ENCODE peak calls at places on chromosomes 3 and 15, in ten cellular contexts. Z is fibroblast of lung, Y is neural progenitor cell, W is cardiac fibroblast, S is astrocyte of the spinal cord, B is left ventricle myocardium inferior, Q is K562, G is lower leg skin, O is Caco-2, M is fibroblast of villous mesenchyme. X is an unnamed sample.

GRCh38 chr3:71356272-71356671 is 227.3 kb downstream of the FOXP1 start:
- DNase-seq in B (no peak), Z (no peak), W (no peak), M (no peak), Q (no peak), Y (no peak), G (no peak), O (no peak), S (no peak), X (no peak)

GRCh38 chr3:29720660-29721059 is 439.8 kb downstream of the RBMS3 start:
- DNase-seq in Q (no peak), S (no peak), G (no peak), O (no peak), Y (no peak), M (no peak), Z (no peak), W (no peak), B (no peak), X (no peak)

GRCh38 chr3:195036203-195037016 is 234.5 kb downstream of the XXYLT1 start:
- DNase-seq in M (no peak), G (no peak), Q (no peak), Y (no peak), O (no peak), Z (no peak), W (no peak), B (no peak), S (no peak), X (no peak)

GRCh38 chr3:129840707-129841360 is 52.7 kb downstream of the TMCC1 start:
- DNase-seq in Y (no peak), B (no peak), M (no peak), Q (no peak), G (no peak), S (no peak), O (peak), W (no peak), Z (no peak), X (no peak)

GRCh38 chr15:80609512-80609946 is 85.6 kb upstream of the ABHD17C start:
- DNase-seq in O (no peak), G (no peak), S (no peak), M (peak), Z (peak), B (no peak), Y (no peak), Q (no peak), W (peak), X (no peak)

GRCh38 chr3:32440481-32441350 is 49.1 kb downstream of the CMTM7 start:
- DNase-seq in G (no peak), Z (no peak), S (no peak), B (no peak), Y (no peak), W (no peak), Q (no peak), M (no peak), O (no peak), X (no peak)

GRCh38 chr15:62060116-62060895 is at the start of gene VPS13C:
- DNase-seq in G (peak), B (peak), S (peak), Z (peak), Q (peak), M (peak), O (peak), W (peak), Y (peak), X (peak)

GRCh38 chr15:49808341-49808740 is 187.5 kb downstream of the DTWD1 start:
- DNase-seq in B (no peak), G (no peak), Y (no peak), W (no peak), O (no peak), S (no peak), Z (no peak), M (no peak), Q (no peak), X (no peak)

GRCh38 chr3:118882353-118882947 is 152.2 kb downstream of the IGSF11 start:
- DNase-seq in G (peak), W (peak), Z (peak), Y (peak), S (peak), M (peak), Q (peak), B (peak), O (peak), X (peak)

GRCh38 chr15:29774900-29775299 is 47.4 kb downstream of the TJP1 start:
- DNase-seq in Z (peak), B (no peak), O (no peak), Y (no peak), Q (no peak), M (peak), G (no peak), S (peak), W (peak), X (no peak)

GRCh38 chr3:123347691-123348264 is 101.1 kb downstream of the ADCY5 start:
- DNase-seq in Q (no peak), Y (no peak), G (no peak), O (no peak), Z (no peak), W (no peak), S (no peak), M (no peak), B (no peak), X (no peak)

GRCh38 chr3:29346828-29347227 is 66.0 kb downstream of the RBMS3 start:
- DNase-seq in Q (no peak), G (no peak), B (no peak), Z (peak), W (peak), S (peak), O (no peak), M (peak), Y (no peak), X (no peak)

GRCh38 chr3:30203301-30203700 is 403.1 kb upstream of the TGFBR2 start:
- DNase-seq in S (peak), W (no peak), O (no peak), B (no peak), M (no peak), Z (peak), G (no peak), Y (no peak), Q (no peak), X (no peak)

GRCh38 chr3:23949784-23950183 is 4.7 kb downstream of the NR1D2 start:
- DNase-seq in Z (no peak), W (no peak), S (peak), Q (peak), Y (no peak), M (no peak), G (no peak), O (no peak), B (peak), X (no peak)

GRCh38 chr15:31847961-31848360 is 182.4 kb upstream of the CHRNA7 start:
- DNase-seq in O (no peak), G (no peak), M (no peak), Q (no peak), W (no peak), Y (no peak), B (no peak), S (no peak), Z (no peak), X (no peak)

GRCh38 chr3:177824190-177824786 is 627.0 kb upstream of the TBL1XR1 start:
- DNase-seq in W (peak), O (peak), S (peak), B (peak), M (peak), G (peak), Z (peak), Q (no peak), Y (peak), X (peak)

GRCh38 chr15:62847900-62848489 is 194.6 kb upstream of the TPM1 start:
- DNase-seq in B (peak), W (peak), G (no peak), O (peak), S (peak), Y (peak), Z (peak), M (peak), Q (peak), X (no peak)

GRCh38 chr3:85881833-85882393 is 923.1 kb downstream of the CADM2 start:
- DNase-seq in Z (no peak), B (no peak), Q (no peak), M (no peak), O (no peak), S (no peak), G (no peak), W (no peak), Y (no peak), X (no peak)

GRCh38 chr3:58332575-58333179 is at the start of gene PXK:
- DNase-seq in Y (peak), W (peak), B (peak), M (peak), G (peak), O (peak), S (peak), Z (peak), Q (peak), X (no peak)

GRCh38 chr3:1616715-1617114 is 482.0 kb upstream of the CNTN4 start:
- DNase-seq in S (no peak), Z (no peak), W (no peak), M (no peak), Y (no peak), O (no peak), G (no peak), B (no peak), Q (no peak), X (peak)

GRCh38 chr15:34122771-34123183 is 20.9 kb downstream of the PGBD4 start:
- DNase-seq in S (peak), Y (no peak), Z (peak), M (peak), Q (no peak), O (no peak), W (peak), B (no peak), G (no peak), X (peak)

GRCh38 chr3:87045473-87045872 is 54.5 kb upstream of the VGLL3 start:
- DNase-seq in Q (no peak), B (no peak), G (no peak), M (no peak), O (no peak), Y (no peak), S (no peak), W (no peak), Z (no peak), X (no peak)

GRCh38 chr3:10387881-10388621 is 67.1 kb upstream of the SEC13 start:
- DNase-seq in Y (no peak), S (peak), M (no peak), Q (no peak), O (no peak), Z (peak), G (no peak), B (no peak), W (no peak), X (no peak)

GRCh38 chr15:60713096-60714084 is 234.4 kb upstream of the ICE2 start:
- DNase-seq in W (peak), M (peak), Q (no peak), G (no peak), S (peak), Z (no peak), O (no peak), B (no peak), Y (no peak), X (no peak)

GRCh38 chr3:159548675-159549335 is 439.8 kb upstream of the IL12A start:
- DNase-seq in O (no peak), Q (no peak), M (no peak), S (peak), Y (no peak), G (no peak), Z (peak), B (no peak), W (peak), X (peak)

GRCh38 chr15:39247574-39247973 is 333.3 kb upstream of the THBS1 start:
- DNase-seq in Q (no peak), Z (no peak), S (peak), G (no peak), W (peak), Y (no peak), B (no peak), O (no peak), M (no peak), X (no peak)

GRCh38 chr3:149955449-149955848 is 15.2 kb downstream of the PFN2 start:
- DNase-seq in Y (no peak), O (no peak), B (no peak), S (no peak), Q (no peak), M (no peak), W (no peak), G (no peak), Z (no peak), X (no peak)

GRCh38 chr3:115464036-115464435 is 159.3 kb upstream of the GAP43 start:
- DNase-seq in O (no peak), W (no peak), Z (no peak), Y (no peak), S (no peak), Q (no peak), G (no peak), B (no peak), M (no peak), X (no peak)

GRCh38 chr3:107452436-107452835 is 70.3 kb upstream of the BBX start:
- DNase-seq in W (peak), O (no peak), Z (peak), Y (no peak), S (peak), M (peak), Q (no peak), G (no peak), B (no peak), X (peak)

GRCh38 chr15:74783072-74783807 is 1.4 kb downstream of the CSK start:
- DNase-seq in Y (peak), O (no peak), W (peak), B (no peak), Z (peak), Q (peak), G (no peak), M (peak), S (no peak), X (no peak)

GRCh38 chr3:132231633-132232032 is 85.6 kb upstream of the ACP3 start:
- DNase-seq in O (no peak), Z (peak), B (no peak), Y (no peak), M (peak), G (no peak), S (peak), Q (no peak), W (peak), X (no peak)

GRCh38 chr3:143138948-143139347 is 19.4 kb downstream of the CHST2 start:
- DNase-seq in W (no peak), Y (no peak), G (no peak), M (no peak), Q (no peak), B (no peak), O (no peak), Z (no peak), S (no peak), X (no peak)

GRCh38 chr15:89332446-89332845 is 2.2 kb downstream of the POLG start:
- DNase-seq in Q (peak), M (peak), O (peak), Z (peak), Y (peak), G (no peak), S (peak), B (no peak), W (peak), X (no peak)

GRCh38 chr15:89333011-89333860 is 1.4 kb downstream of the POLG start:
- DNase-seq in Y (no peak), B (no peak), Z (no peak), O (no peak), W (no peak), Q (no peak), G (no peak), M (no peak), S (no peak), X (no peak)

GRCh38 chr15:89335289-89336041 is 841 bp upstream of the POLG start:
- DNase-seq in M (no peak), O (no peak), Y (peak), W (no peak), S (no peak), Q (no peak), G (no peak), Z (no peak), B (no peak), X (no peak)

GRCh38 chr15:89333959-89334509 is 590 bp downstream of the POLG start:
- DNase-seq in W (no peak), Z (no peak), S (no peak), B (no peak), Q (no peak), M (no peak), G (peak), O (no peak), Y (no peak), X (no peak)

GRCh38 chr15:89334510-89335288 is at the start of gene POLG:
- DNase-seq in G (peak), M (peak), O (peak), Y (peak), W (peak), S (peak), Q (peak), B (peak), Z (peak), X (peak)
- TF ChIP-seq CTCF in G (no peak), M (no peak), O (no peak), Y (no peak), W (no peak), S (no peak), Q (peak), B (no peak), Z (no peak), X (no peak)

GRCh38 chr3:39476783-39477182 is 9.3 kb downstream of the MOBP start:
- DNase-seq in Z (no peak), Y (no peak), W (no peak), B (no peak), S (no peak), O (no peak), M (no peak), Q (no peak), G (no peak), X (no peak)
- H3K4me3 ChIP-seq in Z (no peak), Y (no peak), W (no peak), B (no peak), S (no peak), O (no peak), M (no peak), Q (no peak), G (no peak), X (no peak)

GRCh38 chr15:90340345-90340744 is 11.7 kb upstream of the ZNF774 start:
- DNase-seq in G (no peak), Q (peak), W (no peak), O (peak), M (no peak), B (no peak), S (no peak), Z (no peak), Y (no peak), X (no peak)
- TF ChIP-seq CTCF in G (no peak), Q (peak), W (no peak), O (no peak), M (no peak), B (no peak), S (no peak), Z (no peak), Y (no peak), X (no peak)

GRCh38 chr15:70586241-70586640 is 177.1 kb downstream of the UACA start:
- DNase-seq in M (no peak), W (no peak), O (no peak), G (no peak), S (no peak), B (no peak), Z (no peak), Y (no peak), Q (no peak), X (no peak)

GRCh38 chr15:70582143-70582945 is 181.0 kb downstream of the UACA start:
- DNase-seq in S (peak), M (peak), Y (no peak), G (no peak), W (peak), Q (no peak), B (no peak), Z (peak), O (no peak), X (no peak)

GRCh38 chr15:70585707-70586034 is 177.7 kb downstream of the UACA start:
- DNase-seq in O (peak), G (no peak), W (no peak), Q (no peak), S (no peak), B (no peak), Y (no peak), M (no peak), Z (no peak), X (no peak)

GRCh38 chr15:70584441-70584837 is 178.9 kb downstream of the UACA start:
- DNase-seq in Q (no peak), S (no peak), G (no peak), B (no peak), O (no peak), M (no peak), Y (no peak), Z (no peak), W (no peak), X (no peak)

GRCh38 chr15:70584838-70585706 is 178.3 kb downstream of the UACA start:
- DNase-seq in S (peak), B (no peak), W (no peak), Y (peak), G (no peak), O (peak), Q (no peak), Z (peak), M (no peak), X (no peak)
- H3K4me3 ChIP-seq in S (peak), B (peak), W (no peak), Y (peak), G (no peak), O (peak), Q (no peak), Z (no peak), M (peak), X (peak)

DNA sequence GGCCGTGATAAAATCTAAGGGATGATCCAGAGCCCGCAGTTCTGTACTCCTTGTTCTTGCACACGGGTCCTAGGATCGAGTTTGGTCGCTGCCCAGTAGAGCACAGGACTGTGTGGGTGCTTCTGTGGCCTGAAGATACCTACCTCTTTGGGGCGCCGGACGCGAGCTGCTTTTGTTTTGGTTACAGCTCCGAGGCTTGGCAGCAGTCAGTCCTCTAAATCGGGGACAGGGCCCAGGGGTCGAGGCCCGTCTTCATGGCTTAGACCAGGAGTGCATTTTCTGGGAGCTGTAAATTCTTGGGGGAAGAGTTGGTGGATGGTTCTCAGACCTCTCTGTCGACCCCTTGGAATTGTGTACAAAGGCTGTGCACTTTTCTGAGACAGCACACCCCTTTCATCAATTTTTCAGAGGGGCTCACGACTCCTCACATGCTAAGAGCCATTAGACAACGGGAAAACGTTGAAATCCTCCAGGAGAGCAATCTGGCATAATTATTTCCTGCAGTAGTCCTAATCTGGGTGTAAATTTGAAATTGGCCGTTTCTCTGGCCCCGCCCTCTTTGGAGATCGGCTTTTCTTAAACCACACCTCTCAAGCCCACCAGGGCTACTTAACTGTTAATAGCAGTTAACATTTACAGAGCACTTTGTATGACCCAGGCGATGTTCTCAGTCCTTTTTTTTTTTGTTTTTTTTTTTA is 927 bp downstream of the CEP97 start:
- DNase-seq in W (peak), S (peak), B (peak), Z (peak), M (peak), O (peak), G (peak), Y (peak), Q (peak), X (no peak)
- TF ChIP-seq CTCF in W (no peak), S (no peak), B (no peak), Z (no peak), M (no peak), O (no peak), G (no peak), Y (no peak), Q (no peak), X (no peak)

GRCh38 chr15:55992769-55993110 is 672 bp downstream of the NEDD4 start:
- DNase-seq in Q (no peak), Y (no peak), S (no peak), Z (peak), W (no peak), O (no peak), G (no peak), M (peak), B (no peak), X (peak)

GRCh38 chr15:55990071-55990470 is 3.3 kb downstream of the NEDD4 start:
- DNase-seq in W (no peak), S (no peak), M (no peak), Z (no peak), Y (no peak), B (no peak), G (no peak), O (no peak), Q (no peak), X (no peak)

GRCh38 chr15:55991841-55992768 is 1.3 kb downstream of the NEDD4 start:
- DNase-seq in Q (no peak), M (no peak), Z (peak), G (no peak), B (no peak), S (no peak), Y (no peak), W (no peak), O (no peak), X (no peak)

GRCh38 chr15:55990516-55990915 is 2.9 kb downstream of the NEDD4 start:
- DNase-seq in G (no peak), W (no peak), M (no peak), Y (no peak), O (no peak), Q (no peak), S (no peak), Z (no peak), B (no peak), X (no peak)

DNA sequence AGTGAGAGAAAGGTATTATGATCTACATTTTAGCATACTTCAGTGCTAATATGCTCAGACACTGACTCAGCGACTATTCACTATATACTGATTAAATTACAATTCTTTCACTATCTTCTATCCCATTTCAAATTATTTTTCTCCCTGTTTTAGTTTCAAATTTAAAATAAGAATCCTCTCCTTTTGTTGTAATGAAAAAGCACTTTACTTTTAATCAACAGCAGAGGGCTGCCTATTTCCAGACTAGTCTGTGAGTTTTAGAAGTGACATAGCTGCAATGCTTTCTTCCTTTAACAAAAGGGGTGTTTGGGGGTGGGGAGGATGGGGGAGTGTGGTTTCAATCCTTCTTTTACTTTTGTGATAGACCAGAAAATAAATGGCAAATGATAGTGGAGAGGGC is 2.4 kb downstream of the NEDD4 start:
- DNase-seq in Z (peak), G (no peak), M (no peak), Q (no peak), O (no peak), Y (no peak), B (no peak), W (no peak), S (no peak), X (no peak)
- H3K4me3 ChIP-seq in Z (no peak), G (no peak), M (no peak), Q (no peak), O (no peak), Y (peak), B (no peak), W (no peak), S (no peak), X (no peak)

GRCh38 chr15:77784361-77785292 is 151.9 kb upstream of the LINGO1 start:
- DNase-seq in S (no peak), Z (peak), O (peak), Y (peak), W (peak), M (peak), Q (peak), G (no peak), B (no peak), X (no peak)
- TF ChIP-seq CTCF in S (peak), Z (peak), O (no peak), Y (peak), W (peak), M (peak), Q (peak), G (no peak), B (peak), X (peak)